ENCODE peak calls at places on chromosomes 13 and 19, in five cellular contexts. V, U, I, Y and F are unnamed samples.

GRCh38 chr19:13849991-13850909 is 26.7 kb upstream of the NANOS3 start:
- DNase-seq in I (peak), Y (peak), V (peak), U (no peak), F (peak)

GRCh38 chr13:32001392-32001768 is 30.2 kb upstream of the FRY start:
- DNase-seq in I (no peak), V (no peak), U (peak), Y (no peak), F (no peak)

GRCh38 chr19:17872251-17873001 is 681 bp downstream of the SLC5A5 start:
- DNase-seq in I (no peak), U (no peak), V (no peak), Y (no peak), F (no peak)

GRCh38 chr13:91349992-91350911 is 2.8 kb downstream of the MIR17HG start:
- DNase-seq in V (no peak), U (no peak), I (no peak), Y (no peak), F (no peak)

GRCh38 chr19:35278578-35279284 is 3.6 kb upstream of the HAMP start:
- DNase-seq in I (no peak), V (no peak), U (no peak), Y (no peak), F (no peak)

GRCh38 chr19:40411958-40412499 is 1.1 kb downstream of the PRX start:
- DNase-seq in Y (no peak), I (no peak), V (no peak), U (no peak), F (no peak)

GRCh38 chr13:50893211-50893852 is 16.3 kb upstream of the RNASEH2B start:
- DNase-seq in Y (no peak), U (peak), V (no peak), I (no peak), F (no peak)

GRCh38 chr19:1875646-1876493 is 9.4 kb downstream of the ABHD17A start:
- DNase-seq in U (peak), Y (peak), V (peak), I (peak), F (peak)

GRCh38 chr13:100454876-100455275 is 133.7 kb downstream of the GGACT start:
- DNase-seq in V (no peak), U (no peak), I (no peak), Y (no peak), F (no peak)

GRCh38 chr19:29006057-29006735 is 206.8 kb downstream of the UQCRFS1 start:
- DNase-seq in V (no peak), I (no peak), U (no peak), Y (no peak), F (no peak)

GRCh38 chr13:19685034-19685433 is 51.6 kb downstream of the MPHOSPH8 start:
- DNase-seq in U (no peak), Y (no peak), V (no peak), I (no peak), F (no peak)

GRCh38 chr19:3507371-3508120 is 1.4 kb downstream of the FZR1 start:
- DNase-seq in U (no peak), Y (no peak), I (no peak), V (peak), F (peak)

GRCh38 chr19:10227215-10227971 is 3.7 kb downstream of the S1PR2 start:
- DNase-seq in U (no peak), V (no peak), Y (peak), I (no peak), F (no peak)

GRCh38 chr19:53982056-53982455 is 9.4 kb upstream of the CACNG6 start:
- DNase-seq in I (no peak), U (no peak), Y (no peak), V (no peak), F (no peak)

GRCh38 chr13:71028884-71029283 is 838.1 kb downstream of the DACH1 start:
- DNase-seq in U (no peak), V (no peak), Y (no peak), I (no peak), F (no peak)

GRCh38 chr19:46124638-46125115 is at the start of gene IGFL3:
- DNase-seq in U (no peak), Y (no peak), I (no peak), V (no peak), F (no peak)

GRCh38 chr13:114035583-114036501 is 62.0 kb upstream of the C13orf46 start:
- DNase-seq in Y (no peak), V (no peak), I (no peak), U (no peak), F (no peak)

GRCh38 chr13:23654111-23655110 is 84.2 kb downstream of the TNFRSF19 start:
- DNase-seq in U (no peak), I (no peak), Y (no peak), V (no peak), F (no peak)

GRCh38 chr19:38210458-38210987 is 13.5 kb downstream of the DPF1 start:
- DNase-seq in I (peak), U (no peak), Y (no peak), V (no peak), F (no peak)

GRCh38 chr13:114096031-114096485 is 36.4 kb downstream of the RASA3 start:
- DNase-seq in U (no peak), V (no peak), I (peak), Y (peak), F (no peak)